ENCODE peak calls at places on chromosomes 5 and 9, in five cellular contexts. N is breast epithelium, K is adrenal gland, Z is A549, L is endothelial cell of umbilical vein. B is an unnamed sample.

GRCh38 chr5:32279786-32280185 is 33.0 kb downstream of the MTMR12 start:
- DNase-seq in N (no peak), K (peak; percentile 37), Z (no peak), L (no peak), B (no peak)

GRCh38 chr5:111495159-111495558 is 17.2 kb downstream of the STARD4 start:
- DNase-seq in N (no peak), K (no peak), Z (no peak), L (peak; percentile 17), B (no peak)

GRCh38 chr5:134581241-134581981 is 51.2 kb downstream of the SAR1B start:
- DNase-seq in N (peak; percentile 49), K (peak; percentile 67), Z (no peak), L (no peak), B (peak; percentile 84)

GRCh38 chr5:152674403-152674802 is 269.3 kb upstream of the NMUR2 start:
- DNase-seq in N (no peak), K (no peak), Z (no peak), L (no peak), B (no peak)

GRCh38 chr9:89555426-89556375 is 49.1 kb upstream of the GADD45G start:
- DNase-seq in N (no peak), K (peak; percentile 48), Z (no peak), L (peak; percentile 8), B (peak; percentile 53)

GRCh38 chr9:136010615-136011341 is 49.6 kb upstream of the UBAC1 start:
- DNase-seq in N (no peak), K (no peak), Z (no peak), L (peak; percentile 73), B (peak; percentile 69)

GRCh38 chr9:123998278-123998925 is 13.2 kb upstream of the LHX2 start:
- DNase-seq in N (no peak), K (no peak), Z (no peak), L (no peak), B (no peak)

GRCh38 chr9:3241290-3241689 is 284.5 kb downstream of the RFX3 start:
- DNase-seq in N (no peak), K (no peak), Z (no peak), L (no peak), B (no peak)

GRCh38 chr5:68920888-68921287 is 172.9 kb upstream of the SLC30A5 start:
- DNase-seq in N (no peak), K (no peak), Z (no peak), L (no peak), B (no peak)

GRCh38 chr5:132486318-132487094 is 4.1 kb downstream of the IRF1 start:
- DNase-seq in N (no peak), K (peak; percentile 50), Z (no peak), L (no peak), B (no peak)

GRCh38 chr5:132483661-132484385 is 6.8 kb downstream of the IRF1 start:
- DNase-seq in N (peak; percentile 6), K (peak; percentile 52), Z (no peak), L (no peak), B (no peak)

GRCh38 chr5:132487095-132487428 is 3.5 kb downstream of the IRF1 start:
- DNase-seq in N (peak; percentile 22), K (no peak), Z (no peak), L (no peak), B (no peak)

GRCh38 chr5:132484386-132484715 is 6.2 kb downstream of the IRF1 start:
- DNase-seq in N (peak; percentile 15), K (peak; percentile 48), Z (no peak), L (no peak), B (peak; percentile 39)

DNA sequence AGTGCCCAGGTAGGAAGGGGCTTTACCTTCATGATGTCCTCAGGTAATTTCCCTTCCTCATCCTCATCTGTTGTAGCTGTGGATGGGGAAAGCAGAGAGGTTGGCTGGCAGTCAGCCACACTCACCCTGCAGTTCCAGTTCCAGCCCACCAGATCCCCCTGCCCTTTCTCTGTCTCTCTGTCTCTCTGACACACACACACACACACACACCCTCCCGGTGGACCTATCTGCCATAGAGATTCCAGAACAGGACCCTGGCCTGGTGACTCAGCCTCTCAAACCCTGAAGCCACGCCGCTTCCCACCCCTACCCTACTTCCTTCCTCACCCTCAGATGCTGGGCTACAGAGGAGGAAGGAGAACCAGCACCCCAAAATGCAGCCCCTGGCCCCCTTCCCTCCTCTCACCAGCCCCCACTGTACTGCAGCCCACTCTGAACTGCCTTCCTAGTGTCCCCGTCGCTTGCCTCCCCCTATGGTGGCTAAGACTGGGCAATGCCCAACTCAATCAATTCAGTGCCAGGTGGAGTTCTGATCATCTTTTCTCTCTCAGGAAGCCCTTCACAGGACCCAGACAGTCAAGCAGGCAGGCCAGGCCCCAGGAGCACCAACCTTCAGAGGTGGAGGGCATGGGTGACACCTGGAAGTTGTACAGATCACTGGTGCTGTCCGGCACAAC is 4.8 kb downstream of the IRF1 start:
- DNase-seq in N (peak; percentile 19), K (peak; percentile 50), Z (no peak), L (no peak), B (no peak)
- TF ChIP-seq POLR2A in N (no peak), K (no peak), Z (no peak), L (no peak), B (no peak)

GRCh38 chr9:128091571-128091970 is 23.5 kb downstream of the SLC25A25 start:
- DNase-seq in N (no peak), K (no peak), Z (no peak), L (no peak), B (peak; percentile 16)

GRCh38 chr9:128091144-128091543 is 23.1 kb downstream of the SLC25A25 start:
- DNase-seq in N (no peak), K (peak; percentile 91), Z (no peak), L (peak; percentile 50), B (no peak)

GRCh38 chr9:128094166-128094949 is 26.3 kb downstream of the SLC25A25 start:
- DNase-seq in N (peak; percentile 94), K (peak; percentile 99), Z (peak; percentile 94), L (peak; percentile 98), B (peak; percentile 73)

GRCh38 chr9:128092199-128092977 is 24.4 kb downstream of the SLC25A25 start:
- DNase-seq in N (no peak), K (no peak), Z (no peak), L (peak; percentile 23), B (no peak)

GRCh38 chr9:128093016-128093415 is 25.0 kb downstream of the SLC25A25 start:
- DNase-seq in N (no peak), K (no peak), Z (no peak), L (peak; percentile 17), B (no peak)
- H3K4me1 ChIP-seq in N (peaks cover 27% of the 10 kb centered on the region), K (peaks cover 71% of the 10 kb centered on the region), Z (peaks cover 29% of the 10 kb centered on the region), L (peaks cover 31% of the 10 kb centered on the region), B (peaks cover 43% of the 10 kb centered on the region)

DNA sequence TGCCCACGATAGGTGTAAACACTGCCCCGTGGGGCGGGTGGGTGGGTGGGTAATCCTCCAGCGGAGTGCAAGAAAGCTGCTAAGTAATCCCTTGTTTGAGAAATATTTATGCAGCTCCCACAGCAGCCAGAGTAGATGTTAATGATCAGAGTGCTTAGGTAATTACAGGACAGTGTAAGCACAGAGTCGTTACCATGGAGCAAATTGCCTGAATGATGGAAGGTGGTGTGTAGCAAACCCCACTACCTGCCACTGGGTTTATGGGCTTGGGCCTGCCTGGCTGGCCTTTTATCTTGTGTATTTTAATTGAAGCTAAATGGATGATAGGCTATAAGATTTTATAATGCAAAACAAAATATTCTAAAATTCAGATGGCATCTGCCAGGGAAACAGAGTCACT is 110.0 kb downstream of the COL5A1 start:
- DNase-seq in N (no peak), K (no peak), Z (no peak), L (no peak), B (no peak)
- H3K4me3 ChIP-seq in N (no peak overlapping the region), K (no peak overlapping the region), Z (no peak overlapping the region), L (no peak overlapping the region), B (no peak overlapping the region)

GRCh38 chr5:126811515-126812198 is 34.7 kb downstream of the LMNB1 start:
- DNase-seq in N (no peak), K (no peak), Z (no peak), L (peak; percentile 87), B (no peak)
- TF ChIP-seq POLR2A in N (no peak), K (no peak), Z (no peak), L (no peak), B (no peak)

DNA sequence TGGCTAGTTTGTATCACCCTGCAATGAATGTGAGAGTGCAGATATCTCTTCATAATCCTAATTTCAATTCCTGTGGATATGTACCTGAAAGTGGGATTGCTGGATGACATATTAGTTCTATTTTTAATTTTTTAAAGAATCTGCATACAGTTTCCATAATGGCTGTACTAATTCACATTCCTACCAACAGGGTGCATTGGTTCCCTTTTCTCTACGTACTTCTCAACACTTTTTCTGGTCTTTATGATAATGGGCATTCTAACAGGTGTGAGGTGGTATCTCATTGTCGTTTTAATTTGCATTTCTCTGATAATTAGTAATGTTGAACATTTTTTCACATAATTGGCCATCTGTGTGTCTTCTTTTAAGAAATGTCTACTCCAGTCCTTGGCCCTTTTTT is 927.5 kb downstream of the DTWD2 start:
- DNase-seq in N (no peak), K (no peak), Z (no peak), L (no peak), B (no peak)
- H3K4me1 ChIP-seq in N (no peaks in the 10 kb centered on the region), K (no peaks in the 10 kb centered on the region), Z (no peaks in the 10 kb centered on the region), L (no peaks in the 10 kb centered on the region), B (no peaks in the 10 kb centered on the region)

DNA sequence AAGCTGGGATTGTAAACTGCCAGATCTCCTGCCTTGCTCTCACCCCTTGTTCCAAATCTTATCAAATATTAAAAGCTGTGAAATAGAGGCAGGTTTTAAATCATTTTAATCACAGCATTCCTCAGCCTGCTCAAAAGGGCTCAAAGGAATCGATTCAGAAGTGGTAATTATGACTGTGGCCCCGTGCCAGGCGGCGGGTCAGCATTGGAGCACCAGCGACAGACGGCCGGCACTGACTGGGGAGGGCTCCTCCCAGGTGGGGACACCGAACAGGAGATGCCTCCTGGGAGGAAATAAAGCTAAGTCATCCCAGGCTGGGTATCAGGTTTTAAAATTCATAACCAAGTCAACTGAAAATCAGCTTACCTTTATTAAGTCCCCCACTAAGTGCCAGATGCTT is 66.7 kb downstream of the KCNIP1 start:
- DNase-seq in N (no peak), K (no peak), Z (no peak), L (no peak), B (no peak)
- H3K4me3 ChIP-seq in N (no peak overlapping the region), K (no peak overlapping the region), Z (no peak overlapping the region), L (no peak overlapping the region), B (no peak overlapping the region)